ENCODE peak calls at places on chromosomes 4 and X, in seven cellular contexts. U is HL-60; W is osteoblast; A is CD4-positive, alpha-beta memory T cell; R is OCI-LY7; H is pancreas; X is hepatocyte. N is an unnamed sample.
A peak's percentile ranks its signal among the peaks of the same experiment; 100 is the strongest.

GRCh38 chr4:26806331-26806730 is 54.3 kb upstream of the STIM2 start:
- DNase-seq in U (no peak), W (no peak), A (no peak), R (no peak), H (no peak), X (no peak), N (no peak)

GRCh38 chr4:26052663-26053534 is 138.9 kb downstream of the SMIM20 start:
- DNase-seq in U (no peak), W (no peak), A (no peak), R (no peak), H (no peak), X (no peak), N (no peak)

GRCh38 chr4:15836362-15836761 is 58.2 kb downstream of the CD38 start:
- DNase-seq in U (no peak), W (no peak), A (no peak), R (no peak), H (no peak), X (peak; percentile 15), N (no peak)

GRCh38 chr4:163681208-163681821 is 186.8 kb downstream of the TMA16 start:
- DNase-seq in U (peak; percentile 60), W (peak; percentile 22), A (peak; percentile 66), R (peak; percentile 89), H (no peak), X (peak; percentile 80), N (no peak)

GRCh38 chr4:113539408-113539807 is 222.1 kb downstream of the CAMK2D start:
- DNase-seq in U (no peak), W (peak; percentile 22), A (no peak), R (no peak), H (no peak), X (no peak), N (no peak)

GRCh38 chrX:57595381-57595811 is 3.6 kb downstream of the ZXDB start:
- DNase-seq in U (no peak), W (peak; percentile 58), A (peak; percentile 18), R (no peak), H (no peak), X (no peak), N (no peak)

GRCh38 chrX:141936080-141936479 is 32.4 kb downstream of the MAGEC1 start:
- DNase-seq in U (no peak), W (no peak), A (no peak), R (no peak), H (no peak), X (no peak), N (no peak)

GRCh38 chr4:173332963-173333657 is 1.0 kb downstream of the HMGB2 start:
- DNase-seq in U (no peak), W (peak; percentile 78), A (peak; percentile 31), R (no peak), H (no peak), X (no peak), N (no peak)

GRCh38 chrX:45191383-45191782 is 9.3 kb downstream of the DIPK2B start:
- DNase-seq in U (peak; percentile 63), W (no peak), A (no peak), R (no peak), H (no peak), X (no peak), N (no peak)

GRCh38 chr4:166435449-166435848 is 562.4 kb downstream of the TLL1 start:
- DNase-seq in U (no peak), W (peak; percentile 31), A (no peak), R (no peak), H (no peak), X (no peak), N (no peak)

GRCh38 chr4:16329132-16329796 is 103.0 kb upstream of the TAPT1 start:
- DNase-seq in U (no peak), W (no peak), A (no peak), R (no peak), H (no peak), X (no peak), N (no peak)

GRCh38 chr4:38950159-38950558 is 82.0 kb downstream of the TMEM156 start:
- DNase-seq in U (no peak), W (no peak), A (no peak), R (no peak), H (no peak), X (no peak), N (no peak)

GRCh38 chr4:121777625-121778024 is 12.7 kb upstream of the SMIM43 start:
- DNase-seq in U (no peak), W (no peak), A (no peak), R (no peak), H (no peak), X (no peak), N (no peak)

GRCh38 chr4:157204634-157205244 is 15.8 kb upstream of the GRIA2 start:
- DNase-seq in U (peak; percentile 7), W (no peak), A (no peak), R (no peak), H (peak; percentile 54), X (peak; percentile 31), N (peak; percentile 76)

GRCh38 chr4:76407440-76408119 is 13.4 kb downstream of the CCDC158 start:
- DNase-seq in U (no peak), W (peak; percentile 57), A (no peak), R (no peak), H (no peak), X (no peak), N (no peak)

GRCh38 chrX:110402091-110402854 is 43.6 kb downstream of the RTL9 start:
- DNase-seq in U (no peak), W (no peak), A (no peak), R (no peak), H (no peak), X (peak; percentile 35), N (no peak)

GRCh38 chrX:19272452-19272851 is 71.3 kb upstream of the PDHA1 start:
- DNase-seq in U (no peak), W (no peak), A (no peak), R (no peak), H (no peak), X (no peak), N (no peak)

GRCh38 chr4:114926508-114926907 is 186.9 kb downstream of the NDST4 start:
- DNase-seq in U (no peak), W (no peak), A (no peak), R (no peak), H (no peak), X (no peak), N (no peak)

GRCh38 chr4:109914356-109914755 is 1.7 kb downstream of the EGF start:
- DNase-seq in U (no peak), W (no peak), A (no peak), R (no peak), H (no peak), X (peak; percentile 20), N (no peak)

GRCh38 chr4:55038176-55038890 is 87.1 kb downstream of the KDR start:
- DNase-seq in U (no peak), W (no peak), A (no peak), R (no peak), H (no peak), X (peak; percentile 28), N (no peak)

GRCh38 chrX:40146471-40147398 is 49.0 kb upstream of the BCOR start:
- DNase-seq in U (peak; percentile 46), W (peak; percentile 97), A (no peak), R (peak; percentile 35), H (peak; percentile 50), X (peak; percentile 75), N (no peak)

GRCh38 chrX:70762285-70762684 is 146.2 kb downstream of the TEX11 start:
- DNase-seq in U (no peak), W (no peak), A (no peak), R (no peak), H (no peak), X (peak; percentile 4), N (no peak)

GRCh38 chrX:136586386-136586785 is 54.4 kb downstream of the VGLL1 start:
- DNase-seq in U (no peak), W (no peak), A (peak; percentile 83), R (no peak), H (no peak), X (no peak), N (no peak)

GRCh38 chr4:23956601-23957364 is 66.9 kb upstream of the PPARGC1A start:
- DNase-seq in U (no peak), W (no peak), A (no peak), R (no peak), H (no peak), X (no peak), N (no peak)

GRCh38 chrX:154531626-154532025 is 15.0 kb downstream of the G6PD start:
- DNase-seq in U (no peak), W (peak; percentile 88), A (no peak), R (no peak), H (no peak), X (peak; percentile 54), N (no peak)

GRCh38 chrX:50081282-50081955 is 119.4 kb downstream of the AKAP4 start:
- DNase-seq in U (peak; percentile 34), W (no peak), A (no peak), R (no peak), H (no peak), X (peak; percentile 37), N (peak; percentile 69)

GRCh38 chrX:118566359-118566758 is 70.7 kb downstream of the DOCK11 start:
- DNase-seq in U (no peak), W (no peak), A (no peak), R (no peak), H (no peak), X (no peak), N (no peak)
- H3K27ac ChIP-seq in U (no peak overlapping the region), W (no peak overlapping the region), A (no peak overlapping the region), R (no peak overlapping the region), H (no peak overlapping the region), X (no peak overlapping the region), N (no peak overlapping the region)

GRCh38 chrX:319579-320125 is 1.1 kb upstream of the GTPBP6 start:
- DNase-seq in U (no peak), W (no peak), A (no peak), R (no peak), H (peak; percentile 72), X (no peak), N (peak; percentile 75)

GRCh38 chrX:317424-318067 is 1.1 kb downstream of the GTPBP6 start:
- DNase-seq in U (no peak), W (peak; percentile 98), A (no peak), R (no peak), H (no peak), X (no peak), N (no peak)

GRCh38 chrX:318068-318738 is 393 bp downstream of the GTPBP6 start:
- DNase-seq in U (peak; percentile 99), W (peak; percentile 99), A (peak; percentile 99), R (peak; percentile 100), H (peak; percentile 99), X (peak; percentile 100), N (peak; percentile 98)

GRCh38 chrX:318739-319578 is at the start of gene GTPBP6:
- DNase-seq in U (peak; percentile 99), W (peak; percentile 100), A (peak; percentile 100), R (peak; percentile 100), H (peak; percentile 100), X (peak; percentile 100), N (peak; percentile 99)

GRCh38 chrX:320126-320783 is 1.7 kb upstream of the GTPBP6 start:
- DNase-seq in U (peak; percentile 41), W (no peak), A (peak; percentile 30), R (no peak), H (peak; percentile 68), X (no peak), N (peak; percentile 65)
- H3K27ac ChIP-seq in U (peak overlapping the region; percentile 89), W (peak overlapping the region; percentile 28), A (peak overlapping the region; percentile 85), R (no peak overlapping the region), H (no peak overlapping the region), X (no peak overlapping the region), N (peak overlapping the region; percentile 91)

GRCh38 chr4:184413227-184414064 is 60.9 kb downstream of the IRF2 start:
- DNase-seq in U (no peak), W (no peak), A (no peak), R (no peak), H (no peak), X (no peak), N (no peak)
- H3K27ac ChIP-seq in U (no peak overlapping the region), W (no peak overlapping the region), A (peak overlapping the region; percentile 13), R (no peak overlapping the region), H (no peak overlapping the region), X (no peak overlapping the region), N (peak overlapping the region; percentile 43)

GRCh38 chr4:70721747-70722146 is at the start of gene RUFY3:
- DNase-seq in U (no peak), W (peak; percentile 91), A (no peak), R (no peak), H (no peak), X (peak; percentile 46), N (no peak)
- H3K27ac ChIP-seq in U (no peak within 1 kb of the TSS), W (peak within 1 kb of the TSS; percentile 82), A (no peak within 1 kb of the TSS), R (no peak within 1 kb of the TSS), H (no peak within 1 kb of the TSS), X (peak within 1 kb of the TSS; percentile 9), N (no peak within 1 kb of the TSS)